ENCODE peak calls at places on chromosomes 4 and X, in eight cellular contexts. One of them, this sample, is unnamed.

GRCh38 chr4:101230806-101231426 is 116.4 kb downstream of the PPP3CA start:
- DNase-seq in HFF-Myc: no peak
- DNase-seq in retinal pigment epithelial cell: no peak
- DNase-seq in gastrocnemius medialis: no peak
- DNase-seq in choroid plexus epithelial cell: no peak
- DNase-seq in heart right ventricle: no peak
- DNase-seq in thoracic aorta: no peak
- DNase-seq in IMR-90: peak
- DNase-seq in this sample: no peak

GRCh38 chr4:124432500-124432899 is 280.0 kb downstream of the ANKRD50 start:
- DNase-seq in heart right ventricle: no peak
- DNase-seq in choroid plexus epithelial cell: peak
- DNase-seq in gastrocnemius medialis: no peak
- DNase-seq in thoracic aorta: no peak
- DNase-seq in HFF-Myc: no peak
- DNase-seq in IMR-90: peak
- DNase-seq in retinal pigment epithelial cell: peak
- DNase-seq in this sample: no peak

GRCh38 chrX:34467437-34467836 is 189.6 kb downstream of the TMEM47 start:
- DNase-seq in HFF-Myc: no peak
- DNase-seq in gastrocnemius medialis: no peak
- DNase-seq in heart right ventricle: no peak
- DNase-seq in thoracic aorta: no peak
- DNase-seq in retinal pigment epithelial cell: no peak
- DNase-seq in choroid plexus epithelial cell: peak
- DNase-seq in IMR-90: no peak
- DNase-seq in this sample: no peak

GRCh38 chr4:125891597-125892258 is 577.0 kb downstream of the FAT4 start:
- DNase-seq in choroid plexus epithelial cell: peak
- DNase-seq in heart right ventricle: no peak
- DNase-seq in gastrocnemius medialis: no peak
- DNase-seq in HFF-Myc: peak
- DNase-seq in IMR-90: peak
- DNase-seq in retinal pigment epithelial cell: peak
- DNase-seq in thoracic aorta: no peak
- DNase-seq in this sample: no peak

GRCh38 chrX:17039826-17040225 is 93.4 kb downstream of the REPS2 start:
- DNase-seq in retinal pigment epithelial cell: peak
- DNase-seq in gastrocnemius medialis: no peak
- DNase-seq in choroid plexus epithelial cell: peak
- DNase-seq in IMR-90: peak
- DNase-seq in HFF-Myc: no peak
- DNase-seq in thoracic aorta: no peak
- DNase-seq in heart right ventricle: no peak
- DNase-seq in this sample: no peak

GRCh38 chr4:185247151-185247550 is 37.8 kb downstream of the SNX25 start:
- DNase-seq in IMR-90: no peak
- DNase-seq in choroid plexus epithelial cell: peak
- DNase-seq in gastrocnemius medialis: no peak
- DNase-seq in thoracic aorta: no peak
- DNase-seq in HFF-Myc: no peak
- DNase-seq in heart right ventricle: no peak
- DNase-seq in retinal pigment epithelial cell: peak
- DNase-seq in this sample: no peak

GRCh38 chr4:67087897-67088296 is 457.4 kb downstream of the CENPC start:
- DNase-seq in heart right ventricle: no peak
- DNase-seq in choroid plexus epithelial cell: no peak
- DNase-seq in IMR-90: no peak
- DNase-seq in HFF-Myc: no peak
- DNase-seq in retinal pigment epithelial cell: no peak
- DNase-seq in thoracic aorta: no peak
- DNase-seq in gastrocnemius medialis: no peak
- DNase-seq in this sample: peak

GRCh38 chrX:45771560-45772340 is 571.1 kb upstream of the DIPK2B start:
- DNase-seq in retinal pigment epithelial cell: no peak
- DNase-seq in thoracic aorta: no peak
- DNase-seq in IMR-90: peak
- DNase-seq in heart right ventricle: peak
- DNase-seq in gastrocnemius medialis: no peak
- DNase-seq in HFF-Myc: no peak
- DNase-seq in choroid plexus epithelial cell: peak
- DNase-seq in this sample: no peak

GRCh38 chr4:21470531-21470930 is 478.0 kb downstream of the KCNIP4 start:
- DNase-seq in IMR-90: no peak
- DNase-seq in gastrocnemius medialis: no peak
- DNase-seq in choroid plexus epithelial cell: peak
- DNase-seq in thoracic aorta: no peak
- DNase-seq in heart right ventricle: no peak
- DNase-seq in retinal pigment epithelial cell: peak
- DNase-seq in HFF-Myc: peak
- DNase-seq in this sample: no peak

GRCh38 chr4:94453534-94453963 is 1.8 kb downstream of the PDLIM5 start:
- DNase-seq in IMR-90: no peak
- DNase-seq in choroid plexus epithelial cell: no peak
- DNase-seq in thoracic aorta: no peak
- DNase-seq in HFF-Myc: no peak
- DNase-seq in gastrocnemius medialis: no peak
- DNase-seq in heart right ventricle: no peak
- DNase-seq in retinal pigment epithelial cell: no peak
- DNase-seq in this sample: no peak

GRCh38 chr4:76897522-76898384 is at the start of gene SOWAHB:
- DNase-seq in gastrocnemius medialis: no peak
- DNase-seq in choroid plexus epithelial cell: no peak
- DNase-seq in thoracic aorta: no peak
- DNase-seq in heart right ventricle: no peak
- DNase-seq in retinal pigment epithelial cell: no peak
- DNase-seq in HFF-Myc: no peak
- DNase-seq in IMR-90: no peak
- DNase-seq in this sample: no peak

GRCh38 chrX:68929332-68930150 is 100.7 kb downstream of the EFNB1 start:
- DNase-seq in gastrocnemius medialis: peak
- DNase-seq in choroid plexus epithelial cell: peak
- DNase-seq in heart right ventricle: peak
- DNase-seq in IMR-90: peak
- DNase-seq in retinal pigment epithelial cell: peak
- DNase-seq in HFF-Myc: peak
- DNase-seq in thoracic aorta: peak
- DNase-seq in this sample: peak

GRCh38 chrX:23898412-23898959 is 9.3 kb downstream of the APOO start:
- DNase-seq in retinal pigment epithelial cell: no peak
- DNase-seq in gastrocnemius medialis: no peak
- DNase-seq in heart right ventricle: no peak
- DNase-seq in choroid plexus epithelial cell: peak
- DNase-seq in IMR-90: peak
- DNase-seq in HFF-Myc: no peak
- DNase-seq in thoracic aorta: no peak
- DNase-seq in this sample: no peak

GRCh38 chrX:134670241-134670811 is 12.1 kb upstream of the PLAC1 start:
- DNase-seq in choroid plexus epithelial cell: peak
- DNase-seq in IMR-90: peak
- DNase-seq in gastrocnemius medialis: peak
- DNase-seq in HFF-Myc: peak
- DNase-seq in heart right ventricle: no peak
- DNase-seq in retinal pigment epithelial cell: peak
- DNase-seq in thoracic aorta: no peak
- DNase-seq in this sample: no peak

GRCh38 chr4:83490876-83491450 is 6.1 kb upstream of the ABRAXAS1 start:
- DNase-seq in thoracic aorta: no peak
- DNase-seq in IMR-90: peak
- DNase-seq in gastrocnemius medialis: no peak
- DNase-seq in retinal pigment epithelial cell: peak
- DNase-seq in heart right ventricle: no peak
- DNase-seq in HFF-Myc: peak
- DNase-seq in choroid plexus epithelial cell: peak
- DNase-seq in this sample: no peak

GRCh38 chr4:182881928-182882327 is 35.3 kb downstream of the DCTD start:
- DNase-seq in heart right ventricle: peak
- DNase-seq in thoracic aorta: no peak
- DNase-seq in IMR-90: no peak
- DNase-seq in retinal pigment epithelial cell: no peak
- DNase-seq in choroid plexus epithelial cell: peak
- DNase-seq in gastrocnemius medialis: no peak
- DNase-seq in HFF-Myc: no peak
- DNase-seq in this sample: no peak

GRCh38 chr4:156654410-156654809 is 317.2 kb downstream of the PDGFC start:
- DNase-seq in gastrocnemius medialis: no peak
- DNase-seq in thoracic aorta: no peak
- DNase-seq in IMR-90: no peak
- DNase-seq in retinal pigment epithelial cell: no peak
- DNase-seq in choroid plexus epithelial cell: peak
- DNase-seq in HFF-Myc: no peak
- DNase-seq in heart right ventricle: no peak
- DNase-seq in this sample: no peak

DNA sequence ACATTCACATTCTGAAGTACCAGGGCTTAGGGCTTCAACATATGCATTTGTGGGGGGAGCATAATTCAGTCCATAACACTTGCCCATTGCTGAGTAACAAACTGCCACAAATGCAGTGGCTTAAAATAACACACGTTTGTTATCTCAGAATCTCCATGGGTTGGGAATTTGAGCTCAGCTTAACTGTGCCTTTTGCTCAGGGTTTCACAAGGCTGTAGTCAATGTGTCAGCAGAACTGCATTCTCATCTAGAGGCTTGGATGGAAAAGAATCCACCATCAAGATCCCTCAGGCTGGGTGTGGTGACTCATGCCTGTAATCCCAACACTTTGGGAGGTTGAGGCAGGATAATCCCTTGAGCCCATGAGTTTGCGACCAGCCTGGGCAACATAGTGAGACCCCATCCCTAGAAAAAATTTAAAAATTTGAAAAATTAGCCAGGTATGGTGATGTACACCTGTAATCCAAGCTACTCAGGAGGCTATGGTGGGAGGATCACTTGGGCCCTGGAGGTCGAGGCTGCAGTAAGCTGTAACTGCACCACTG is 25.8 kb upstream of the TBL1X start:
- DNase-seq in HFF-Myc: no peak
- DNase-seq in heart right ventricle: no peak
- DNase-seq in IMR-90: peak
- DNase-seq in choroid plexus epithelial cell: peak
- DNase-seq in gastrocnemius medialis: peak
- DNase-seq in retinal pigment epithelial cell: no peak
- DNase-seq in thoracic aorta: no peak
- DNase-seq in this sample: no peak
- H3K4me3 ChIP-seq in HFF-Myc: no peak
- H3K4me3 ChIP-seq in heart right ventricle: no peak
- H3K4me3 ChIP-seq in IMR-90: no peak
- H3K4me3 ChIP-seq in choroid plexus epithelial cell: no peak
- H3K4me3 ChIP-seq in gastrocnemius medialis: no peak
- H3K4me3 ChIP-seq in retinal pigment epithelial cell: no peak
- H3K4me3 ChIP-seq in thoracic aorta: no peak
- H3K4me3 ChIP-seq in this sample: no peak

GRCh38 chr4:184246426-184246825 is 28.8 kb upstream of the ENPP6 start:
- DNase-seq in choroid plexus epithelial cell: no peak
- DNase-seq in IMR-90: no peak
- DNase-seq in heart right ventricle: no peak
- DNase-seq in retinal pigment epithelial cell: no peak
- DNase-seq in thoracic aorta: no peak
- DNase-seq in HFF-Myc: no peak
- DNase-seq in gastrocnemius medialis: no peak
- DNase-seq in this sample: no peak
- H3K4me3 ChIP-seq in choroid plexus epithelial cell: no peak
- H3K4me3 ChIP-seq in IMR-90: no peak
- H3K4me3 ChIP-seq in heart right ventricle: no peak
- H3K4me3 ChIP-seq in retinal pigment epithelial cell: no peak
- H3K4me3 ChIP-seq in thoracic aorta: no peak
- H3K4me3 ChIP-seq in HFF-Myc: no peak
- H3K4me3 ChIP-seq in gastrocnemius medialis: no peak
- H3K4me3 ChIP-seq in this sample: no peak

DNA sequence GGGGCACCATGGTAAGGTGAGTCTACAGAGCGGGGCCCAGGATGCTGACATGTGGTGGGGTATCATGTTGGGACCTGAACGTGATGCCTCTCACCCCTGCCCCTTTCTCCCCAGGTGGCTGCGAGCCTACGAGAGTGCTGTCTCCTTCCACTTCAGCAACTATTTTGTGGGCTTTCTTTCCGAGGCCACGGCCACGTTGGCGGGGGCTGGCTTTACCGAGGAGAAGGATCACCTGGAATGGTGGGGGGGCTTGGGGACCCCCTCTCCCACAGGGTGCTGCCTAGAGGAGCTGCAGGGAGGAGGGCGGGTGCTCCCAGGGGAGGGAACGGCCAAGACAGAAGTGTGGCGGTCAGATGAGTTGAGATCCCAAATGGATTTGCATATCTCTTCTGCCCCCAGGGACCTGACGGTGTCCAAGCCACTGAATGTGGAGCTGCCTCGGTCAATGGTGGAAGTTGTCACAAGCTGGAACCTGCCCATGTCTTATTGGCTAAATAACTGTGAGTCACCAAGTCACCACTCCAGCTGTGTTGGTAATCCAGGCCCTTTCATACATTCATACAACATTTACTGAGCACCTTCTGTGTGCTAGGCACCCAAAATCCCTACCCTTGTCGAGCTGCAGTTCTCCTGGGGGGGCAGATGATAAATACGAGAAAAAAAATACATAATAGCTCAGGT is 5.5 kb downstream of the PORCN start:
- DNase-seq in heart right ventricle: no peak
- DNase-seq in IMR-90: no peak
- DNase-seq in HFF-Myc: no peak
- DNase-seq in thoracic aorta: no peak
- DNase-seq in choroid plexus epithelial cell: no peak
- DNase-seq in gastrocnemius medialis: no peak
- DNase-seq in retinal pigment epithelial cell: no peak
- DNase-seq in this sample: no peak
- H3K4me3 ChIP-seq in heart right ventricle: no peak
- H3K4me3 ChIP-seq in IMR-90: no peak
- H3K4me3 ChIP-seq in HFF-Myc: no peak
- H3K4me3 ChIP-seq in thoracic aorta: no peak
- H3K4me3 ChIP-seq in choroid plexus epithelial cell: no peak
- H3K4me3 ChIP-seq in gastrocnemius medialis: no peak
- H3K4me3 ChIP-seq in retinal pigment epithelial cell: no peak
- H3K4me3 ChIP-seq in this sample: no peak

GRCh38 chr4:175703956-175704600 is 108.0 kb downstream of the GPM6A start:
- DNase-seq in retinal pigment epithelial cell: no peak
- DNase-seq in heart right ventricle: no peak
- DNase-seq in choroid plexus epithelial cell: no peak
- DNase-seq in HFF-Myc: no peak
- DNase-seq in gastrocnemius medialis: no peak
- DNase-seq in thoracic aorta: no peak
- DNase-seq in IMR-90: no peak
- DNase-seq in this sample: no peak

GRCh38 chr4:175705407-175705806 is 106.7 kb downstream of the GPM6A start:
- DNase-seq in choroid plexus epithelial cell: peak
- DNase-seq in IMR-90: no peak
- DNase-seq in HFF-Myc: no peak
- DNase-seq in thoracic aorta: no peak
- DNase-seq in heart right ventricle: peak
- DNase-seq in retinal pigment epithelial cell: no peak
- DNase-seq in gastrocnemius medialis: no peak
- DNase-seq in this sample: no peak

DNA sequence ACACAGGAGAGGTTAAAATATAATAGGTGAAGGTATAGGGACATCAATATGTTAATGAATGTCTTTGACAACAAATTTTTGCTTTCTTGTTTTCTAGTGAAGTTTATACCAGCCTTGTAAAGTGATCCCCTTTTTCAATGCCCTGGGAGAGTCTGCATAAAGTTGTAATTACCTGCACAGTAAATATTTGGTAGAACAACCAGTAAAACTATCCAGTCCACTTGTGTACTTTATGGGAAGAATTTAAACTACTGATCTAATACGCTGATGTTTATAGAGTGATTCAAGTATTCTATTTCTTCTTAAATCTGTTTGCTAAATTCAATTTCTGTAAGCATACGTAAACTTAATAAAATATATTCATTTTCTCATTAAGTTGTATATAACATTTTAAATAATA is 103.3 kb downstream of the GPM6A start:
- DNase-seq in heart right ventricle: no peak
- DNase-seq in IMR-90: no peak
- DNase-seq in thoracic aorta: no peak
- DNase-seq in gastrocnemius medialis: no peak
- DNase-seq in choroid plexus epithelial cell: no peak
- DNase-seq in HFF-Myc: no peak
- DNase-seq in retinal pigment epithelial cell: no peak
- DNase-seq in this sample: no peak
- H3K4me3 ChIP-seq in heart right ventricle: no peak
- H3K4me3 ChIP-seq in IMR-90: no peak
- H3K4me3 ChIP-seq in thoracic aorta: no peak
- H3K4me3 ChIP-seq in gastrocnemius medialis: no peak
- H3K4me3 ChIP-seq in choroid plexus epithelial cell: no peak
- H3K4me3 ChIP-seq in HFF-Myc: no peak
- H3K4me3 ChIP-seq in retinal pigment epithelial cell: no peak
- H3K4me3 ChIP-seq in this sample: no peak